ENCODE peak calls at places on chromosomes 2 and 18, in ten cellular contexts. O is H9, K is neural progenitor cell, S is aorta, U is heart left ventricle, H is PC-3, Q is mucosa of descending colon, M is tibial nerve, J is cardiac muscle cell, C is A549. W is an unnamed sample. For H3K4me1, the result is how much of the 10 kb centered on the place peaks cover.

GRCh38 chr18:49584431-49584830 is 22.6 kb downstream of the LIPG start:
- DNase-seq in O (no peak), K (no peak), S (no peak), U (no peak), H (no peak), Q (no peak), M (no peak), J (no peak), C (no peak), W (no peak)

GRCh38 chr2:200119236-200119635 is 163.9 kb downstream of the MAIP1 start:
- DNase-seq in O (no peak), K (no peak), S (no peak), U (no peak), H (no peak), Q (no peak), M (no peak), J (no peak), C (no peak), W (no peak)

GRCh38 chr2:174051741-174052638 is 86.8 kb upstream of the SP3 start:
- DNase-seq in O (peak), K (peak), S (no peak), U (no peak), H (peak), Q (peak), M (no peak), J (peak), C (peak), W (no peak)

GRCh38 chr18:39624934-39625333 is 2059.3 kb upstream of the CELF4 start:
- DNase-seq in O (no peak), K (no peak), S (no peak), U (no peak), H (peak), Q (no peak), M (no peak), J (no peak), C (no peak), W (no peak)

GRCh38 chr2:192007819-192008218 is 160.9 kb upstream of the CAVIN2 start:
- DNase-seq in O (no peak), K (no peak), S (no peak), U (no peak), H (no peak), Q (no peak), M (no peak), J (peak), C (no peak), W (no peak)

GRCh38 chr2:239599299-239599698 is 198.5 kb upstream of the HDAC4 start:
- DNase-seq in O (no peak), K (no peak), S (peak), U (no peak), H (no peak), Q (peak), M (no peak), J (no peak), C (no peak), W (no peak)

GRCh38 chr2:43303889-43304288 is 77.5 kb upstream of the ZFP36L2 start:
- DNase-seq in O (no peak), K (no peak), S (no peak), U (no peak), H (no peak), Q (no peak), M (no peak), J (no peak), C (no peak), W (no peak)

GRCh38 chr2:74457549-74458131 is 598 bp upstream of the WBP1 start:
- DNase-seq in O (peak), K (peak), S (peak), U (peak), H (peak), Q (peak), M (no peak), J (peak), C (peak), W (peak)

GRCh38 chr2:230865324-230865765 is 603 bp downstream of the ITM2C start:
- DNase-seq in O (no peak), K (peak), S (peak), U (no peak), H (no peak), Q (no peak), M (no peak), J (peak), C (no peak), W (no peak)

GRCh38 chr2:179201884-179202283 is 62.7 kb downstream of the SESTD1 start:
- DNase-seq in O (no peak), K (peak), S (no peak), U (no peak), H (no peak), Q (no peak), M (no peak), J (no peak), C (no peak), W (no peak)

GRCh38 chr2:61419129-61419528 is 51.8 kb downstream of the USP34 start:
- DNase-seq in O (no peak), K (no peak), S (no peak), U (no peak), H (no peak), Q (no peak), M (no peak), J (no peak), C (no peak), W (no peak)

GRCh38 chr2:175805442-175806114 is 196.5 kb downstream of the LNPK start:
- DNase-seq in O (no peak), K (no peak), S (no peak), U (no peak), H (peak), Q (no peak), M (no peak), J (no peak), C (no peak), W (no peak)

GRCh38 chr2:185610301-185610700 is 128.3 kb upstream of the FSIP2 start:
- DNase-seq in O (no peak), K (no peak), S (no peak), U (no peak), H (no peak), Q (no peak), M (no peak), J (no peak), C (no peak), W (no peak)

GRCh38 chr2:102181376-102181775 is 5.4 kb upstream of the IL1RL2 start:
- DNase-seq in O (no peak), K (no peak), S (no peak), U (no peak), H (no peak), Q (no peak), M (no peak), J (no peak), C (no peak), W (no peak)

GRCh38 chr18:44779893-44780292 is 99.2 kb downstream of the SETBP1 start:
- DNase-seq in O (no peak), K (no peak), S (no peak), U (no peak), H (no peak), Q (no peak), M (no peak), J (peak), C (no peak), W (no peak)

GRCh38 chr2:160300203-160300602 is 100.1 kb upstream of the ITGB6 start:
- DNase-seq in O (no peak), K (no peak), S (no peak), U (no peak), H (no peak), Q (no peak), M (no peak), J (no peak), C (no peak), W (no peak)

GRCh38 chr2:239114616-239115265 is 266.9 kb downstream of the TWIST2 start:
- DNase-seq in O (no peak), K (no peak), S (no peak), U (no peak), H (no peak), Q (no peak), M (no peak), J (no peak), C (no peak), W (no peak)

GRCh38 chr2:8754056-8754790 is 72.4 kb downstream of the ID2 start:
- DNase-seq in O (no peak), K (no peak), S (no peak), U (no peak), H (no peak), Q (no peak), M (no peak), J (no peak), C (no peak), W (no peak)

GRCh38 chr18:59715966-59716369 is 18.7 kb upstream of the CCBE1 start:
- DNase-seq in O (no peak), K (no peak), S (no peak), U (no peak), H (peak), Q (no peak), M (no peak), J (no peak), C (peak), W (no peak)

GRCh38 chr2:99878951-99879350 is 263.4 kb downstream of the AFF3 start:
- DNase-seq in O (no peak), K (no peak), S (no peak), U (no peak), H (no peak), Q (no peak), M (no peak), J (no peak), C (no peak), W (no peak)

GRCh38 chr2:99879481-99879880 is 262.9 kb downstream of the AFF3 start:
- DNase-seq in O (no peak), K (no peak), S (no peak), U (no peak), H (peak), Q (no peak), M (no peak), J (no peak), C (no peak), W (no peak)

GRCh38 chr2:99880148-99880983 is 262.0 kb downstream of the AFF3 start:
- DNase-seq in O (no peak), K (no peak), S (peak), U (no peak), H (peak), Q (no peak), M (no peak), J (peak), C (no peak), W (no peak)

GRCh38 chr2:99883356-99883867 is 259.0 kb downstream of the AFF3 start:
- DNase-seq in O (no peak), K (no peak), S (no peak), U (no peak), H (peak), Q (no peak), M (no peak), J (no peak), C (no peak), W (no peak)

DNA sequence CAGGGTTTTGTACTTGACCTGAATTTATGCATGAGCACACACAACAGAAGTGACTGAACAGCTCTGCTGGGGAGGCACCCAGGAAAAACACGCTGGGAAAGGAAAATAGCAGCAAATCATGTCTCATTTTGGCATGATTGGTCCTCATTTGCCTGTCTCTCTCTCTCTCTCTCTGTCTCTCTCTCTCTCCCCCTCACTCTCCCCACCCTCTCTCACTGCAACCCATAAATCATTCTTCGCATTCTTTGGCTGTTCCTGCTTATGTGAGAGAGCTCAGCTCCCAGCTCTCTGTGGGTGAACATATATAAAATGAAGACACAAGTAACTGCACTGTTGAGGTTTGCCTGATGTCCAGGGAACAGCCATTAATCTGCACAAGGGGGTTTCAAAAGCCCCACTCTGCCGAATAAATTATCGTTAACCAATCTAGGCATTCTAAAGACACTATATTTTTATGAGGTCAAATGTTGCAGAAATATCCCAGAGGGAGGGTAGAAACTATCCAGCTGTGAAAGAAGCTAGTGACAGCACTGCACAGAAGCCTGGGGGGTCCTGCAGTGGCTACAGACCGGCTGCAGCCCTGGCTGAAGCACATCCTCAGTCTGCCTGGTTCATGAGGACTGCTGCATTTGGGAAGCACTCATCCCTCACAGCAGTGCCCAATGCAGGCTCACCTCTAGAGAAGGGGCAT is 260.3 kb downstream of the AFF3 start:
- DNase-seq in O (no peak), K (no peak), S (no peak), U (no peak), H (peak), Q (no peak), M (no peak), J (peak), C (no peak), W (no peak)
- H3K4me1 ChIP-seq in O (under half), K (under half), S (under half), U (under half), H (under half), Q (under half), M (under half), J (under half), C (under half), W (under half)

GRCh38 chr2:28752608-28752984 is 966 bp downstream of the PPP1CB start:
- DNase-seq in O (no peak), K (no peak), S (no peak), U (no peak), H (no peak), Q (no peak), M (no peak), J (peak), C (no peak), W (no peak)
- H3K4me1 ChIP-seq in O (under half), K (under half), S (under half), U (half or more), H (under half), Q (under half), M (under half), J (under half), C (under half), W (under half)

DNA sequence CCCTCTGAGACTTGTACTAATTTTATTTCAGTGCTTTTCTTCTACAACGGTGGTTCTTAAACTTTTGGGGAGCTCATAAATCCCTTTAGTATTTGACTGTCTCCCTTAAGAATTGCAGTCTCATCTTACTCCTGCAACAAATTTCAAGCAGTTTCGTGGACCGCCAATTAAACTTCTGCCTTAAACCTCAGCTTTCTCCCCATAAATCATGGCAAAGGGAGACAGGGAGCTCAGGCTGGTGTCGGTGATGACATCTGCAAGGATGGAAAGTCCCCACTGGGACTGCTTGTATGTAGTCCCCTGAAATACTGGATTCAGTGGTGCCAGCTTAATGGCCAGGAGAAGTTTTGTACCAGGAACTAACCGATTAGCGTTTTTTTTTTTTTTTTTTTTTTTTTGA is 148.7 kb upstream of the ITGA6 start:
- DNase-seq in O (no peak), K (no peak), S (no peak), U (no peak), H (no peak), Q (no peak), M (no peak), J (no peak), C (no peak), W (no peak)
- H3K4me1 ChIP-seq in O (under half), K (under half), S (under half), U (under half), H (under half), Q (under half), M (under half), J (under half), C (under half), W (under half)

DNA sequence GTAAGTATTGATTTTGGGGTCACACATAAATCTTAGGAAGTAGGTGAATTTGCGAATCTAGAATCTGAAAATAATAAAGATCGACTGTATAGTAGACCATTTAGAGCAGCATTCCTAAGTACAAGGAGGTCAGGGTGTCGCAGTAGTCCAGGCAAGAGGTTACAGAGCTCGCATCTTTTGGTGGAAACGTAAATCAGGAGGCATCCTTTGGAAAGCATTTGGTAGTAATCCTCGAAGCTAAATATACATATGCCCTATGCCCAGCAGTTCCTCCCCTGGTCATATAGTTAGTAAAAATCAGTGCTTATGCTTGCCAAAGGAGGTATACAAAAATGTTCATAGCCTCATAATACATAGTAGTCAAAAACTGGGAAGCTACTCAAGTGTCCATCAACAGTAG is 108.0 kb upstream of the MYCN start:
- DNase-seq in O (no peak), K (no peak), S (no peak), U (no peak), H (no peak), Q (no peak), M (no peak), J (no peak), C (no peak), W (no peak)
- H3K4me1 ChIP-seq in O (under half), K (under half), S (under half), U (under half), H (under half), Q (under half), M (under half), J (under half), C (under half), W (under half)

GRCh38 chr2:234967874-234968208 is 16.0 kb downstream of the SH3BP4 start:
- DNase-seq in O (no peak), K (no peak), S (no peak), U (no peak), H (no peak), Q (no peak), M (no peak), J (no peak), C (no peak), W (no peak)
- H3K4me1 ChIP-seq in O (under half), K (under half), S (under half), U (under half), H (half or more), Q (under half), M (under half), J (under half), C (under half), W (under half)

GRCh38 chr2:157866666-157867642 is 9.2 kb downstream of the ACVR1 start:
- DNase-seq in O (no peak), K (no peak), S (no peak), U (no peak), H (no peak), Q (no peak), M (no peak), J (no peak), C (no peak), W (no peak)
- H3K4me1 ChIP-seq in O (under half), K (under half), S (under half), U (under half), H (under half), Q (under half), M (under half), J (under half), C (under half), W (under half)

GRCh38 chr2:217864960-217865359 is 137.8 kb downstream of the TNS1 start:
- DNase-seq in O (no peak), K (no peak), S (no peak), U (no peak), H (no peak), Q (no peak), M (no peak), J (no peak), C (no peak), W (no peak)
- H3K4me1 ChIP-seq in O (under half), K (under half), S (under half), U (half or more), H (under half), Q (under half), M (under half), J (under half), C (under half), W (under half)

DNA sequence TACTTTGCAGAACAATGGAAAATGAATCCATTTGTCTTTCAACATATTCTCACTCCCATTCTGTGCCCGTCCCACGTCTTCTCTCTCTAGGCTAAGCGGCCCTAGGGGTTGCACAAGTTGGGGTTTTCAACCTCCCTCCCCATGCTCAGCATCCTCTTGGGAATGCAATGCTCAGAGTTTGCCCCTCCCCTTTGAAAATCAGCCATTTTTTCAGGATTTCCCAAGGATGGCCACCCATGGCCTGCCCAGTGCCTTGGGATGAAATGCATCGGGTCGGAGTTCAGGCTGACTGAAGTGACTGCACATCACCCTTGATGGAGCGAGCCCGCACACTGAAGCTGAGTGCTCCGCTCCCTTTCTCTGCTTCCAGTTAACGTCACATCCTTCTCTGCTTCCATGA is 87.9 kb downstream of the TNS1 start:
- DNase-seq in O (no peak), K (no peak), S (peak), U (peak), H (no peak), Q (peak), M (no peak), J (no peak), C (no peak), W (no peak)
- H3K4me1 ChIP-seq in O (under half), K (under half), S (under half), U (half or more), H (under half), Q (under half), M (half or more), J (half or more), C (half or more), W (under half)